ENCODE peak calls at places on chromosomes 6 and 20, in ten cellular contexts. R, G, L, U, M, F, C, K, T and J are unnamed samples.

GRCh38 chr6:129207832-129208231 is 324.9 kb downstream of the LAMA2 start:
- DNase-seq in G (no peak), T (no peak), K (no peak), C (no peak), U (no peak), L (no peak), F (no peak), R (no peak), M (no peak), J (no peak)

GRCh38 chr6:37675606-37676005 is 22.1 kb downstream of the MDGA1 start:
- DNase-seq in U (no peak), C (no peak), R (no peak), T (no peak), G (no peak), F (no peak), M (no peak), K (no peak), L (no peak), J (no peak)

GRCh38 chr6:28336284-28337024 is 506 bp upstream of the ZSCAN31 start:
- DNase-seq in K (no peak), R (peak), G (peak), T (no peak), C (no peak), L (peak), M (peak), F (peak), U (no peak), J (no peak)

GRCh38 chr6:150099546-150099945 is 30.6 kb upstream of the ULBP3 start:
- DNase-seq in M (no peak), U (no peak), R (no peak), T (no peak), L (no peak), K (no peak), F (no peak), C (no peak), G (no peak), J (no peak)

GRCh38 chr6:108744996-108745395 is 103.2 kb upstream of the ARMC2 start:
- DNase-seq in G (no peak), C (no peak), K (no peak), U (no peak), L (no peak), M (no peak), R (no peak), T (no peak), F (no peak), J (no peak)

GRCh38 chr6:72522735-72523141 is 99.1 kb upstream of the KCNQ5 start:
- DNase-seq in M (peak), K (peak), L (no peak), G (peak), R (no peak), U (no peak), C (no peak), T (no peak), F (no peak), J (no peak)

GRCh38 chr6:170100046-170100445 is 190.8 kb downstream of the DLL1 start:
- DNase-seq in G (no peak), F (no peak), L (no peak), M (no peak), C (no peak), T (no peak), K (no peak), U (peak), R (peak), J (no peak)

GRCh38 chr6:10322991-10323390 is 91.9 kb downstream of the TFAP2A start:
- DNase-seq in C (no peak), F (no peak), U (no peak), L (no peak), G (no peak), K (no peak), M (no peak), R (no peak), T (no peak), J (no peak)

GRCh38 chr20:13819885-13820645 is 35.2 kb downstream of the NDUFAF5 start:
- DNase-seq in M (peak), L (peak), R (no peak), G (peak), T (peak), K (peak), C (no peak), F (peak), U (peak), J (peak)

GRCh38 chr20:25859649-25860530 is 163.2 kb upstream of the ZNF337 start:
- DNase-seq in R (peak), M (no peak), T (no peak), K (peak), U (peak), F (no peak), C (no peak), L (no peak), G (peak), J (no peak)
- H3K4me3 ChIP-seq in R (no peak), M (no peak), T (peak), K (no peak), U (no peak), F (no peak), C (no peak), L (no peak), G (no peak), J (no peak)

DNA sequence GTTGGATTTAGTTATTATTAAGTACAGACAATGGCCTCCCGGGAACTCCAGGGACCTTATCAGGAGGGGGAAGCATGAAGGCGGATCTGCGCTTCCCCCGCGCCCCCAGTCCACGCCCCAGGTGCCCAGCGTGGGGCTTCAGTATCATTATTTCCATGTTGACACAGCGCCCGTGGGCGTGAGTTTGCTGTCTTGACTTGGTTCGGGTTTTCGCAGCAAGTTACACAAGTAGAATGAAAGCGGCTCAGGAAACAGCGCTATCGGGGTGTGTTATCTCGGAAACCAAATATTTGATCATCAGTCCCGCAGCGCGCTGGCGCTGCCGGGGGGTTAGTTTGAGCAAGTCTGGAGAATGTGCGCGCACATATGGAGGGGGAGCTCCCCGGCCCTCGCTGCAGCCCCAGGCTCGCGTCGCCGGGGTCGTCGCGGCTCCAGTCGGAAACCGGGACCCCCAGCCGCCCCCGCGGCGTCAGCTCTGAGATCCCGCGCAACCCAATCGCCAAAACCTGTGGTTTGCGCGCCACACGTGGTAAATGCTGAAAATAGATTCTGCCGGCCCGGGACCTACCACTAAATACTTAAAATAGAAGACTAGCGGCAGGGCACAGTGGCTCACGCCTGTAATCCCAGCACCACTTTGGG is 2.2 kb downstream of the BMP7 start:
- DNase-seq in L (no peak), C (no peak), R (no peak), F (no peak), G (peak), K (peak), U (peak), T (no peak), M (no peak), J (no peak)
- H3K4me3 ChIP-seq in L (peak), C (no peak), R (no peak), F (no peak), G (no peak), K (no peak), U (peak), T (no peak), M (no peak), J (no peak)

DNA sequence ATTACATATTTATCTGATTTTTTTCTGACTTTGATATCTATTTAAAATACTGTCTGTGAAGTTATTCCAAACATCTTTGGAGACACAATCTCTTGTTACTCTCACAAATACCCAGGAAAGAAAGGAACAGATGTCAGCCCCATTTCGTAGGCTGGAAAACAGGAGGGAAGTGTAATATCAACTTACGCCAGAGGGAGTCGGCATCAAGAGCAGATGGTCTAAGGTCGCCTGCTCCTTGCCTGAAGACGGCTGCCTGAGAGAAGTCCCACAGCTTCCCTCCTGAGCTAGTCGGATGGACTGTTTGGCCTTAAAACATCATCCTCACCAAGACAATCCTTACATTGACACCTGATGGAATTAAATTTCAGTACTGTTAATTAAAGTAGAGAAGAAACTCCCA is 13.4 kb downstream of the CST7 start:
- DNase-seq in F (no peak), M (no peak), U (no peak), C (no peak), G (no peak), L (no peak), R (no peak), T (no peak), K (no peak), J (no peak)
- H3K4me3 ChIP-seq in F (no peak), M (no peak), U (no peak), C (no peak), G (no peak), L (no peak), R (no peak), T (no peak), K (no peak), J (no peak)

GRCh38 chr20:46099491-46100287 is 9.9 kb upstream of the NCOA5 start:
- DNase-seq in T (no peak), F (no peak), G (no peak), R (no peak), C (no peak), L (no peak), U (no peak), M (peak), K (peak), J (no peak)
- H3K4me3 ChIP-seq in T (no peak), F (no peak), G (no peak), R (no peak), C (no peak), L (no peak), U (no peak), M (peak), K (no peak), J (no peak)